ENCODE peak calls at places on chromosomes 4 and X, in seven cellular contexts. One of them, this sample, is unnamed.
A peak's percentile ranks its signal among the peaks of the same experiment; 100 is the strongest.

GRCh38 chr4:158722291-158722916 is 792 bp downstream of the PPID start:
- DNase-seq in transverse colon: no peak
- DNase-seq in PC-3: peak; percentile 26
- DNase-seq in lower leg skin: no peak
- DNase-seq in cardiac muscle cell: peak; percentile 54
- DNase-seq in thoracic aorta: no peak
- DNase-seq in GM12878: peak; percentile 9
- DNase-seq in this sample: peak; percentile 49

GRCh38 chr4:182924497-182924896 is 7.3 kb upstream of the DCTD start:
- DNase-seq in PC-3: no peak
- DNase-seq in transverse colon: no peak
- DNase-seq in lower leg skin: no peak
- DNase-seq in cardiac muscle cell: no peak
- DNase-seq in GM12878: no peak
- DNase-seq in thoracic aorta: no peak
- DNase-seq in this sample: no peak

GRCh38 chrX:44264936-44265335 is 78.5 kb downstream of the EFHC2 start:
- DNase-seq in cardiac muscle cell: no peak
- DNase-seq in thoracic aorta: no peak
- DNase-seq in GM12878: no peak
- DNase-seq in lower leg skin: no peak
- DNase-seq in transverse colon: no peak
- DNase-seq in PC-3: no peak
- DNase-seq in this sample: no peak

GRCh38 chr4:147829401-147830101 is 97.7 kb downstream of the ARHGAP10 start:
- DNase-seq in PC-3: no peak
- DNase-seq in thoracic aorta: no peak
- DNase-seq in cardiac muscle cell: peak; percentile 86
- DNase-seq in GM12878: no peak
- DNase-seq in transverse colon: peak; percentile 49
- DNase-seq in lower leg skin: peak; percentile 80
- DNase-seq in this sample: peak; percentile 80

GRCh38 chr4:72966652-72967051 is 102.9 kb downstream of the COX18 start:
- DNase-seq in PC-3: no peak
- DNase-seq in GM12878: no peak
- DNase-seq in thoracic aorta: no peak
- DNase-seq in transverse colon: no peak
- DNase-seq in cardiac muscle cell: no peak
- DNase-seq in lower leg skin: no peak
- DNase-seq in this sample: no peak

GRCh38 chr4:3684546-3684945 is 81.6 kb upstream of the ADRA2C start:
- DNase-seq in PC-3: no peak
- DNase-seq in transverse colon: no peak
- DNase-seq in GM12878: no peak
- DNase-seq in lower leg skin: no peak
- DNase-seq in cardiac muscle cell: no peak
- DNase-seq in thoracic aorta: no peak
- DNase-seq in this sample: no peak

GRCh38 chr4:80265571-80266266 is 745 bp upstream of the FGF5 start:
- DNase-seq in PC-3: peak; percentile 52
- DNase-seq in thoracic aorta: no peak
- DNase-seq in cardiac muscle cell: peak; percentile 54
- DNase-seq in GM12878: no peak
- DNase-seq in transverse colon: no peak
- DNase-seq in lower leg skin: no peak
- DNase-seq in this sample: peak; percentile 77

GRCh38 chr4:158896459-158897238 is 127.8 kb downstream of the FNIP2 start:
- DNase-seq in PC-3: no peak
- DNase-seq in GM12878: no peak
- DNase-seq in cardiac muscle cell: peak; percentile 76
- DNase-seq in transverse colon: no peak
- DNase-seq in thoracic aorta: no peak
- DNase-seq in lower leg skin: no peak
- DNase-seq in this sample: peak; percentile 73

GRCh38 chr4:119525005-119525749 is 103.4 kb downstream of the PDE5A start:
- DNase-seq in GM12878: no peak
- DNase-seq in PC-3: peak; percentile 67
- DNase-seq in cardiac muscle cell: peak; percentile 77
- DNase-seq in lower leg skin: no peak
- DNase-seq in transverse colon: no peak
- DNase-seq in thoracic aorta: no peak
- DNase-seq in this sample: peak; percentile 87

GRCh38 chrX:21047034-21047455 is 327.2 kb upstream of the CNKSR2 start:
- DNase-seq in PC-3: no peak
- DNase-seq in thoracic aorta: no peak
- DNase-seq in lower leg skin: no peak
- DNase-seq in GM12878: no peak
- DNase-seq in cardiac muscle cell: no peak
- DNase-seq in transverse colon: no peak
- DNase-seq in this sample: no peak

GRCh38 chr4:26568446-26568994 is 15.4 kb upstream of the TBC1D19 start:
- DNase-seq in cardiac muscle cell: peak; percentile 58
- DNase-seq in PC-3: peak; percentile 93
- DNase-seq in transverse colon: no peak
- DNase-seq in thoracic aorta: no peak
- DNase-seq in lower leg skin: no peak
- DNase-seq in GM12878: no peak
- DNase-seq in this sample: peak; percentile 75

GRCh38 chr4:121057466-121057911 is 14.8 kb downstream of the NDNF start:
- DNase-seq in PC-3: no peak
- DNase-seq in GM12878: no peak
- DNase-seq in cardiac muscle cell: no peak
- DNase-seq in thoracic aorta: no peak
- DNase-seq in transverse colon: no peak
- DNase-seq in lower leg skin: no peak
- DNase-seq in this sample: peak; percentile 55

GRCh38 chrX:17595456-17596035 is 141.7 kb upstream of the SCML1 start:
- DNase-seq in cardiac muscle cell: peak; percentile 48
- DNase-seq in transverse colon: no peak
- DNase-seq in PC-3: peak; percentile 85
- DNase-seq in lower leg skin: no peak
- DNase-seq in thoracic aorta: no peak
- DNase-seq in GM12878: no peak
- DNase-seq in this sample: peak; percentile 40

GRCh38 chrX:13380230-13380629 is 60.4 kb upstream of the ATXN3L start:
- DNase-seq in transverse colon: no peak
- DNase-seq in cardiac muscle cell: peak; percentile 34
- DNase-seq in thoracic aorta: no peak
- DNase-seq in lower leg skin: no peak
- DNase-seq in GM12878: no peak
- DNase-seq in PC-3: peak; percentile 48
- DNase-seq in this sample: peak; percentile 34

GRCh38 chrX:129781134-129782014 is 1.6 kb downstream of the SASH3 start:
- DNase-seq in PC-3: no peak
- DNase-seq in GM12878: peak; percentile 83
- DNase-seq in transverse colon: peak; percentile 67
- DNase-seq in cardiac muscle cell: no peak
- DNase-seq in thoracic aorta: no peak
- DNase-seq in lower leg skin: no peak
- DNase-seq in this sample: no peak
- H3K4me3 ChIP-seq in PC-3: no peak overlapping the region
- H3K4me3 ChIP-seq in GM12878: peak overlapping the region; percentile 84
- H3K4me3 ChIP-seq in transverse colon: peak overlapping the region; percentile 6
- H3K4me3 ChIP-seq in cardiac muscle cell: no peak overlapping the region
- H3K4me3 ChIP-seq in thoracic aorta: peak overlapping the region; percentile 56
- H3K4me3 ChIP-seq in lower leg skin: no peak overlapping the region
- H3K4me3 ChIP-seq in this sample: no peak overlapping the region

GRCh38 chr4:18075823-18076433 is 54.4 kb upstream of the LCORL start:
- DNase-seq in thoracic aorta: no peak
- DNase-seq in lower leg skin: no peak
- DNase-seq in transverse colon: peak; percentile 27
- DNase-seq in GM12878: no peak
- DNase-seq in cardiac muscle cell: no peak
- DNase-seq in PC-3: peak; percentile 47
- DNase-seq in this sample: peak; percentile 0
- TF ChIP-seq CTCF in thoracic aorta: no peak
- TF ChIP-seq CTCF in lower leg skin: no peak
- TF ChIP-seq CTCF in transverse colon: peak; percentile 40
- TF ChIP-seq CTCF in GM12878: peak; percentile 5
- TF ChIP-seq CTCF in cardiac muscle cell: no peak
- TF ChIP-seq CTCF in PC-3: peak; percentile 60
- TF ChIP-seq CTCF in this sample: peak; percentile 11

GRCh38 chrX:410296-410695 is 23.6 kb upstream of the PPP2R3B start:
- DNase-seq in lower leg skin: no peak
- DNase-seq in transverse colon: no peak
- DNase-seq in thoracic aorta: no peak
- DNase-seq in GM12878: no peak
- DNase-seq in cardiac muscle cell: no peak
- DNase-seq in PC-3: no peak
- DNase-seq in this sample: no peak

GRCh38 chrX:418927-419729 is 32.4 kb upstream of the PPP2R3B start:
- DNase-seq in transverse colon: no peak
- DNase-seq in cardiac muscle cell: no peak
- DNase-seq in GM12878: no peak
- DNase-seq in thoracic aorta: no peak
- DNase-seq in lower leg skin: no peak
- DNase-seq in PC-3: no peak
- DNase-seq in this sample: no peak

DNA sequence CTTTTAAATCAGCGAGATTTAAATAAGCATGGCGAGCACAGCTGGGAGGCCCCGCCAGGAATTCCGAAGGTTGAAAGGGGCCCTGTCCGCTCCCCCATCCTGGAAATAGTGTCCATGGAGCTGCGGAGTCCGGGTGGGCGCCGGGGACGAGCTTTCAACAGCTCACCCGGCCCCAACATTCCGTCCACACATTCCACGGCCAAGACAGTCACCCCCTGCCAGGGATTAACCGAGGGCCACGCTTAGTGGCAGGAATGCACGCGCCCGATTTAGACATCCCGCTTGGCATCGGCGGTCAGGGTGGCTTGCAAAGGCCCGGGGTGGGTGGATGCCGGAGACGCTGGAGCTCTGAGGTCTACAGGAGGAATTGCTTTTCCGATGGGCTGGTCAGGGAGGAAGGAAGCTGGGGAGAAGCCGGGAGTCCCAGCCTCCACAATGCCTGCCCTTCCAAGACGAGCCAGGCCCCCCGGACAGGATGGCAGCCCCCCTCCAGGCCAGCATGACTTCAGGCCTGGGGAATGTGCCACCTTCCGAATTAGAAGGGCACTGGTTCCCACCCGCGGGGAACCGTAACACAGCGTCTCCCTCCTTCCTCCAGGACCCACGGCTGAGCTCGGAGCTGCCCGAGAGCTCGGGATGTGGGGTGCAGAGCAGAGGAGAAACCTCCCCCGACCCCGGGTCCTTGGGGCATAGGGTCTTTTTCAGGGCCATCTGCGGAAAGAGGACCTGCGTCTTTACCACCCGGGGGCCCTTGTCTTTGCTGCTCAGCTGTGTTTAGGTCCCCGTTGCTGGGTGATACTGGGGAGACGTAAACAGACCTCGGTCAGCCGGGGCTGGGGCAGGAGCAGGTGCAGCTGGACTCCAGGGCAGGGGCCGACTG is 26.9 kb upstream of the PPP2R3B start:
- DNase-seq in transverse colon: no peak
- DNase-seq in thoracic aorta: no peak
- DNase-seq in PC-3: no peak
- DNase-seq in GM12878: no peak
- DNase-seq in lower leg skin: no peak
- DNase-seq in cardiac muscle cell: peak; percentile 37
- DNase-seq in this sample: peak; percentile 30
- H3K4me3 ChIP-seq in transverse colon: peak overlapping the region; percentile 6
- H3K4me3 ChIP-seq in thoracic aorta: peak overlapping the region; percentile 65
- H3K4me3 ChIP-seq in PC-3: no peak overlapping the region
- H3K4me3 ChIP-seq in GM12878: no peak overlapping the region
- H3K4me3 ChIP-seq in lower leg skin: no peak overlapping the region
- H3K4me3 ChIP-seq in cardiac muscle cell: no peak overlapping the region
- H3K4me3 ChIP-seq in this sample: peak overlapping the region; percentile 29

DNA sequence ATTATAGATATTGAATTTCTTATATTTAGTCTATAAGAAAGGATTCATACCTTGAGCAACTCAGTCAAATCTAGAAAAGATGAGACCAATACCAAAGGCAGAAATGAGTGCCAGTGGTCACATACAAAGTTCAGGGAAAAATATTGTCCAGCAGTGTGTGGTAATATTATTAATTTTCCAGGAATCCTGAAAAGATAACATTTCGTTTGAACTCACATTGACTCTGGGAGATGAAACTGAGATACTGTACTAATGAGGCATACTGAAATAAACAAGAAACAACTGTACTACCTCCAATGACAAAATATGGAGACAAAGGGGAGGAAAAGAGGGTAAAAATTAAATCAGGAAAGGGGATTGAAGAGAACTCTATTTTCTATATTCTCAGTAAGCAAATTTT is 212.4 kb downstream of the TRAM1L1 start:
- DNase-seq in PC-3: no peak
- DNase-seq in thoracic aorta: no peak
- DNase-seq in GM12878: no peak
- DNase-seq in cardiac muscle cell: no peak
- DNase-seq in transverse colon: no peak
- DNase-seq in lower leg skin: no peak
- DNase-seq in this sample: no peak
- TF ChIP-seq CTCF in PC-3: no peak
- TF ChIP-seq CTCF in thoracic aorta: no peak
- TF ChIP-seq CTCF in GM12878: no peak
- TF ChIP-seq CTCF in cardiac muscle cell: no peak
- TF ChIP-seq CTCF in transverse colon: no peak
- TF ChIP-seq CTCF in lower leg skin: no peak
- TF ChIP-seq CTCF in this sample: no peak

GRCh38 chr4:8157944-8158709 is 486 bp downstream of the ABLIM2 start:
- DNase-seq in thoracic aorta: no peak
- DNase-seq in PC-3: peak; percentile 11
- DNase-seq in GM12878: no peak
- DNase-seq in transverse colon: peak; percentile 16
- DNase-seq in lower leg skin: no peak
- DNase-seq in cardiac muscle cell: no peak
- DNase-seq in this sample: no peak
- H3K4me3 ChIP-seq in thoracic aorta: peak overlapping the region; percentile 91
- H3K4me3 ChIP-seq in PC-3: peak overlapping the region; percentile 70
- H3K4me3 ChIP-seq in GM12878: peak overlapping the region; percentile 62
- H3K4me3 ChIP-seq in transverse colon: peak overlapping the region; percentile 58
- H3K4me3 ChIP-seq in lower leg skin: peak overlapping the region; percentile 53
- H3K4me3 ChIP-seq in cardiac muscle cell: peak overlapping the region; percentile 60
- H3K4me3 ChIP-seq in this sample: peak overlapping the region; percentile 51